ENCODE peak calls at places on chromosomes 6 and 20, in five cellular contexts. E is upper lobe of right lung, P is colonic mucosa, M is H1, N is hepatocyte. Y is an unnamed sample.

GRCh38 chr20:46630336-46630735 is 20.9 kb downstream of the SLC13A3 start:
- DNase-seq in E (no peak), N (no peak), P (no peak), M (no peak), Y (no peak)

GRCh38 chr20:13784271-13784892 is 337 bp downstream of the ESF1 start:
- DNase-seq in N (no peak), P (no peak), E (no peak), M (no peak), Y (no peak)

GRCh38 chr6:44742201-44742600 is 354.7 kb downstream of the CDC5L start:
- DNase-seq in M (no peak), P (no peak), N (no peak), E (no peak), Y (no peak)

GRCh38 chr6:11066505-11067347 is 22.6 kb upstream of the ELOVL2 start:
- DNase-seq in M (no peak), P (no peak), N (peak; percentile 19), E (no peak), Y (peak; percentile 62)

GRCh38 chr6:55131616-55132015 is 42.7 kb upstream of the HCRTR2 start:
- DNase-seq in E (no peak), P (no peak), M (no peak), N (no peak), Y (no peak)

GRCh38 chr20:38221041-38221589 is 39.4 kb downstream of the KIAA1755 start:
- DNase-seq in E (peak; percentile 83), P (peak; percentile 65), N (peak; percentile 87), M (peak; percentile 99), Y (peak; percentile 98)

GRCh38 chr6:80287607-80288006 is 181.1 kb downstream of the BCKDHB start:
- DNase-seq in E (no peak), P (no peak), M (no peak), N (no peak), Y (no peak)

GRCh38 chr6:20400476-20401402 is 940 bp upstream of the E2F3 start:
- DNase-seq in N (peak; percentile 47), M (no peak), P (peak; percentile 83), E (no peak), Y (peak; percentile 78)

GRCh38 chr20:20782221-20782620 is 69.8 kb upstream of the RALGAPA2 start:
- DNase-seq in N (no peak), E (no peak), P (no peak), M (no peak), Y (no peak)

GRCh38 chr6:131660195-131660594 is 23.1 kb downstream of the ENPP3 start:
- DNase-seq in P (no peak), E (no peak), N (no peak), M (no peak), Y (no peak)

GRCh38 chr6:153076431-153076830 is 54.7 kb downstream of the RGS17 start:
- DNase-seq in E (no peak), N (no peak), P (no peak), M (no peak), Y (no peak)

GRCh38 chr20:58148891-58149290 is 79.6 kb downstream of the ANKRD60 start:
- DNase-seq in P (no peak), M (no peak), N (no peak), E (no peak), Y (no peak)

GRCh38 chr6:4270799-4271198 is 135.4 kb upstream of the ECI2 start:
- DNase-seq in E (no peak), P (no peak), M (no peak), N (no peak), Y (no peak)

GRCh38 chr20:1509237-1509636 is 18.0 kb upstream of the SIRPB2 start:
- DNase-seq in N (peak; percentile 33), E (no peak), M (no peak), P (no peak), Y (peak; percentile 18)

GRCh38 chr6:40352006-40352405 is 235.2 kb downstream of the LRFN2 start:
- DNase-seq in E (no peak), N (no peak), M (no peak), P (no peak), Y (no peak)

GRCh38 chr20:37564016-37564387 is 36.3 kb upstream of the BLCAP start:
- DNase-seq in E (no peak), N (no peak), P (no peak), M (no peak), Y (no peak)

GRCh38 chr6:168318090-168318489 is 1.5 kb downstream of the DACT2 start:
- DNase-seq in N (no peak), M (no peak), E (no peak), P (no peak), Y (no peak)

GRCh38 chr6:100466410-100467143 is 1.9 kb upstream of the SIM1 start:
- DNase-seq in N (no peak), P (no peak), E (no peak), M (no peak), Y (no peak)

GRCh38 chr6:109458774-109459531 is 3.4 kb upstream of the MICAL1 start:
- DNase-seq in P (no peak), M (no peak), N (no peak), E (no peak), Y (no peak)

GRCh38 chr6:170148709-170149470 is 142.0 kb downstream of the DLL1 start:
- DNase-seq in P (no peak), E (no peak), N (no peak), M (no peak), Y (no peak)

GRCh38 chr6:84150680-84151079 is 76.8 kb downstream of the CEP162 start:
- DNase-seq in N (no peak), M (no peak), P (no peak), E (no peak), Y (no peak)

GRCh38 chr20:33076662-33077398 is 2.6 kb upstream of the BPIFB4 start:
- DNase-seq in P (no peak), N (peak; percentile 31), M (no peak), E (no peak), Y (no peak)

GRCh38 chr20:46557231-46557956 is 6.9 kb upstream of the OCSTAMP start:
- DNase-seq in P (no peak), E (no peak), M (no peak), N (no peak), Y (no peak)

GRCh38 chr20:50919567-50919966 is 11.7 kb downstream of the ADNP start:
- DNase-seq in E (peak; percentile 76), N (peak; percentile 80), M (no peak), P (no peak), Y (no peak)

GRCh38 chr6:116144590-116144989 is 18.7 kb upstream of the COL10A1 start:
- DNase-seq in M (no peak), P (no peak), N (no peak), E (no peak), Y (peak; percentile 1)

GRCh38 chr6:136317023-136317649 is 27.5 kb upstream of the BCLAF1 start:
- DNase-seq in E (no peak), P (peak; percentile 60), N (peak; percentile 82), M (no peak), Y (peak; percentile 52)

GRCh38 chr6:15495375-15495901 is 167.4 kb downstream of the DTNBP1 start:
- DNase-seq in N (no peak), E (no peak), M (no peak), P (no peak), Y (no peak)

GRCh38 chr20:56400001-56400640 is 7.7 kb downstream of the CSTF1 start:
- DNase-seq in N (peak; percentile 82), E (no peak), P (peak; percentile 62), M (peak; percentile 55), Y (peak; percentile 66)

DNA sequence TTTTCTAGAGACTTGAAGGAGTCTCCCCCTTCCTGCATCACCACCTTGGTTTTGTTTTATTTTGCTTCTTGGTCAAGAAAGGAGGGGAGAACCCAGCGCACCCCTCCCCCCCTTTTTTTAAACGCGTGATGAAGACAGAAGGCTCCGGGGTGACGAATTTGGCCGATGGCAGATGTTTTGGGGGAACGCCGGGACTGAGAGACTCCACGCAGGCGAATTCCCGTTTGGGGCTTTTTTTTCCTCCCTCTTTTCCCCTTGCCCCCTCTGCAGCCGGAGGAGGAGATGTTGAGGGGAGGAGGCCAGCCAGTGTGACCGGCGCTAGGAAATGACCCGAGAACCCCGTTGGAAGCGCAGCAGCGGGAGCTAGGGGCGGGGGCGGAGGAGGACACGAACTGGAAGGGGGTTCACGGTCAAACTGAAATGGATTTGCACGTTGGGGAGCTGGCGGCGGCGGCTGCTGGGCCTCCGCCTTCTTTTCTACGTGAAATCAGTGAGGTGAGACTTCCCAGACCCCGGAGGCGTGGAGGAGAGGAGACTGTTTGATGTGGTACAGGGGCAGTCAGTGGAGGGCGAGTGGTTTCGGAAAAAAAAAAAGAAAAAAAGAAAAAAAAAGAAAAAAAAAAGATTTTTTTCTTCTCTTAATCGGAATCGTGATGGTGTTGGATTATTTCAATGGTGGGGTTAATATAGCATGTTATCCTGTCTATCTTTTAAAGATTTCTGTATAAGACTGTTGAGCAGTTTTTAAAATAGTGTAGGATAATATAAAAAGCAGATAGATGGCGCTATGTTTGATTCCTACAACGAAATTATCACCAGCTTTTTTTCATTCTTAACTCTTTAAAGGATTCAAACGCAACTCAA is 3.1 kb downstream of the SOX4 start:
- DNase-seq in E (peak; percentile 76), N (peak; percentile 57), P (peak; percentile 58), M (peak; percentile 74), Y (peak; percentile 58)
- TF ChIP-seq CTCF in E (peak; percentile 63), N (peak; percentile 62), P (peak; percentile 48), M (peak; percentile 25), Y (peak; percentile 45)

GRCh38 chr6:36032245-36032644 is 4.6 kb downstream of the MAPK14 start:
- DNase-seq in E (no peak), N (no peak), P (no peak), M (no peak), Y (no peak)
- H3K4me3 ChIP-seq in E (no peak overlapping the region), N (no peak overlapping the region), P (no peak overlapping the region), M (no peak overlapping the region), Y (no peak overlapping the region)

DNA sequence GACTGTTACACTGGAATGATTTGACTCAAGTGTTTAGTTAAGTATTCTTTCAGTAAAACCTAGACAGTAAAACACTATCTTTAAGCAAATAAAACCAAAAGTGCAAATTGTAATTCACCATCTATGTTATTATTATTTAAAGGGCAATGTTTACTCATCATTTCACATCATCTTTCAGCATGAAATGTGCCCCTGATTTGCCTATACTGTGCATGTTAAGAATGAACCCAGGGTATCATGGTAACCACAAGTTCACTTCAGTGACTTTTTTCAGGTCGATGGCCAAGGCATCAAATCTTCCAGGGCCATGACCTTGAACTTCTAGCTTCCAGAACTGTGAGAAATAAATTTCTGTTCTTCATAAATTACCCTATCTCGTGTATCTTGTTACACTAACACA is 2.1 kb upstream of the HLA-DOB start:
- DNase-seq in N (no peak), P (no peak), M (no peak), E (no peak), Y (no peak)
- H3K4me1 ChIP-seq in N (no peaks in the 10 kb centered on the region), P (no peaks in the 10 kb centered on the region), M (no peaks in the 10 kb centered on the region), E (no peaks in the 10 kb centered on the region), Y (peaks cover 13% of the 10 kb centered on the region)

GRCh38 chr6:50780382-50780781 is 38.3 kb upstream of the TFAP2B start:
- DNase-seq in E (no peak), P (no peak), N (no peak), M (no peak), Y (no peak)

GRCh38 chr6:50785921-50786320 is 32.8 kb upstream of the TFAP2B start:
- DNase-seq in N (no peak), P (no peak), E (no peak), M (no peak), Y (no peak)
- TF ChIP-seq CTCF in N (no peak), P (no peak), E (no peak), M (no peak), Y (no peak)